ENCODE peak calls at places on chromosomes 4 and X, in eight cellular contexts. B, X, A, F, H, K, Z and R are unnamed samples.
A peak's percentile ranks its signal among the peaks of the same experiment; 100 is the strongest.

GRCh38 chr4:22474636-22475310 is 41.1 kb downstream of the ADGRA3 start:
- DNase-seq in B (no peak), X (no peak), A (no peak), F (no peak), H (no peak), K (no peak), Z (no peak), R (no peak)

GRCh38 chrX:51144828-51145442 is 187.7 kb upstream of the NUDT10 start:
- DNase-seq in B (peak; percentile 8), X (peak; percentile 37), A (peak; percentile 16), F (no peak), H (no peak), K (no peak), Z (no peak), R (no peak)

GRCh38 chr4:182175788-182176519 is 67.2 kb upstream of the TENM3 start:
- DNase-seq in B (peak; percentile 3), X (no peak), A (no peak), F (no peak), H (no peak), K (no peak), Z (no peak), R (no peak)

GRCh38 chr4:37422638-37423037 is 178.1 kb downstream of the NWD2 start:
- DNase-seq in B (no peak), X (no peak), A (no peak), F (no peak), H (no peak), K (no peak), Z (no peak), R (no peak)

GRCh38 chr4:10917475-10918103 is 233.0 kb upstream of the CLNK start:
- DNase-seq in B (no peak), X (peak; percentile 35), A (peak; percentile 82), F (no peak), H (no peak), K (no peak), Z (no peak), R (no peak)

GRCh38 chrX:53239474-53239873 is 14.5 kb upstream of the KDM5C start:
- DNase-seq in B (peak; percentile 28), X (no peak), A (no peak), F (no peak), H (no peak), K (no peak), Z (no peak), R (no peak)

GRCh38 chr4:112968456-112969159 is 80.8 kb upstream of the ANK2 start:
- DNase-seq in B (no peak), X (no peak), A (no peak), F (no peak), H (no peak), K (no peak), Z (no peak), R (no peak)

GRCh38 chr4:89164400-89164799 is 53.1 kb downstream of the TIGD2 start:
- DNase-seq in B (no peak), X (no peak), A (no peak), F (no peak), H (no peak), K (no peak), Z (no peak), R (no peak)

GRCh38 chr4:139416073-139416673 is 37.7 kb upstream of the RAB33B start:
- DNase-seq in B (no peak), X (no peak), A (peak; percentile 10), F (no peak), H (no peak), K (no peak), Z (no peak), R (no peak)

GRCh38 chr4:168811207-168811606 is 198.8 kb downstream of the CBR4 start:
- DNase-seq in B (no peak), X (no peak), A (no peak), F (no peak), H (no peak), K (no peak), Z (no peak), R (no peak)

GRCh38 chrX:129493643-129494042 is 29.6 kb downstream of the SMARCA1 start:
- DNase-seq in B (no peak), X (no peak), A (no peak), F (no peak), H (no peak), K (no peak), Z (no peak), R (no peak)

GRCh38 chr4:72302981-72303704 is 265.9 kb downstream of the ADAMTS3 start:
- DNase-seq in B (peak; percentile 3), X (peak; percentile 40), A (peak; percentile 48), F (peak; percentile 43), H (no peak), K (peak; percentile 43), Z (peak; percentile 13), R (no peak)

GRCh38 chr4:89598602-89599001 is 238.4 kb downstream of the SNCA start:
- DNase-seq in B (peak; percentile 1), X (no peak), A (no peak), F (no peak), H (no peak), K (no peak), Z (no peak), R (no peak)

GRCh38 chr4:186727977-186728519 is 4.4 kb upstream of the FAT1 start:
- DNase-seq in B (no peak), X (no peak), A (no peak), F (no peak), H (no peak), K (no peak), Z (no peak), R (no peak)

GRCh38 chr4:186727149-186727976 is 3.7 kb upstream of the FAT1 start:
- DNase-seq in B (no peak), X (no peak), A (no peak), F (no peak), H (no peak), K (no peak), Z (no peak), R (no peak)

GRCh38 chr4:186726150-186726439 is 2.4 kb upstream of the FAT1 start:
- DNase-seq in B (peak; percentile 18), X (no peak), A (no peak), F (no peak), H (no peak), K (no peak), Z (no peak), R (peak; percentile 13)

GRCh38 chr4:186725422-186726149 is 1.9 kb upstream of the FAT1 start:
- DNase-seq in B (peak; percentile 72), X (peak; percentile 48), A (peak; percentile 82), F (peak; percentile 92), H (no peak), K (peak; percentile 84), Z (peak; percentile 87), R (peak; percentile 33)

GRCh38 chr4:186726440-186727148 is 2.9 kb upstream of the FAT1 start:
- DNase-seq in B (peak; percentile 53), X (peak; percentile 30), A (peak; percentile 73), F (peak; percentile 92), H (no peak), K (peak; percentile 53), Z (peak; percentile 88), R (peak; percentile 41)
- TF ChIP-seq POLR2A in B (peak; percentile 82), X (no peak), A (peak; percentile 88), F (peak; percentile 95), H (no peak), K (peak; percentile 86), Z (peak; percentile 96), R (peak; percentile 87)

GRCh38 chrX:153599192-153600031 is 473 bp upstream of the CCNQ start:
- DNase-seq in B (peak; percentile 77), X (peak; percentile 90), A (peak; percentile 92), F (peak; percentile 89), H (no peak), K (peak; percentile 53), Z (peak; percentile 92), R (peak; percentile 92)
- TF ChIP-seq POLR2A in B (peak; percentile 52), X (no peak), A (peak; percentile 40), F (peak; percentile 17), H (no peak), K (no peak), Z (no peak), R (peak; percentile 28)

GRCh38 chr4:56683455-56683854 is 2.4 kb upstream of the HOPX start:
- DNase-seq in B (no peak), X (no peak), A (no peak), F (no peak), H (no peak), K (no peak), Z (no peak), R (no peak)

GRCh38 chr4:56680266-56680665 is 830 bp downstream of the HOPX start:
- DNase-seq in B (no peak), X (no peak), A (no peak), F (no peak), H (no peak), K (no peak), Z (no peak), R (no peak)

GRCh38 chr4:56684320-56684719 is 3.2 kb upstream of the HOPX start:
- DNase-seq in B (no peak), X (no peak), A (no peak), F (no peak), H (no peak), K (no peak), Z (no peak), R (no peak)

GRCh38 chr4:56681849-56682175 is 716 bp upstream of the HOPX start:
- DNase-seq in B (no peak), X (no peak), A (no peak), F (no peak), H (no peak), K (no peak), Z (no peak), R (no peak)

GRCh38 chr4:56681158-56681848 is at the start of gene HOPX:
- DNase-seq in B (no peak), X (peak; percentile 18), A (peak; percentile 59), F (peak; percentile 50), H (no peak), K (no peak), Z (peak; percentile 21), R (no peak)
- TF ChIP-seq POLR2A in B (no peak), X (no peak), A (no peak), F (no peak), H (no peak), K (no peak), Z (no peak), R (no peak)

DNA sequence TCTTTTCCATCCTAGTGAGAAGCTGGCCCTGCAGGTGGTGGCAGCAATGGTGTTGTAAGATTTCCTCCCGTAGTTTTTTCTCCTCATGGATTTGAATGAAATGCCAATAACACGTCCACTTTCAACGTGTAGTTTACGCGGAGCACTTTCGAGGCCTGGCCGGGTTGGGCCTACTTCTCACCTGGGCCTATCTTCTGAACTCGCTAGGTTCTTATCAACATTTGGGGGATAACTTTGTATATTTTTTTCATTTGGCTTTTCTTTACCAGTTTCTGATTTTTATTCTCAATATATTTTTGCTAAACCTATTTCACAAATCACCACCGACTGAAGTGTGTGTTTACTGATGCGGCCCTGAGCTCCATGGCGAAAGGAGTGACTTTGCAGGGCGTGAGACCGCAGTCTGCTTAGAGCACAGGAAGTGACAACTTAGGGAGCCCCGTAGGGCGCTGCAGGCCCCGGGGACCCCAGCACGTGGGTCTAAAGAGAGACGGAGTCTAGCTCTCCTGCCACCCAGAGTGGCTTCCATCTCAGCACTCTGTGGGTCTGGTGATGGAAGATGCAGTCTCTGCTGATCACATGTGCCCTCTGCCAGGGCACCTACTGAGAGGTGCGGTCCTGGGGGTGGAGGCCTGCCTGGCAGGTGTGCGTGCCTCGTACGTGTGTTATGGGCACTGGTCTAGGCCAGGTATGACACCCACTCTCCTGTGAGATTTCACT is 29.1 kb downstream of the NELFA start:
- DNase-seq in B (no peak), X (no peak), A (no peak), F (no peak), H (no peak), K (no peak), Z (no peak), R (no peak)
- TF ChIP-seq POLR2A in B (no peak), X (no peak), A (no peak), F (no peak), H (no peak), K (no peak), Z (no peak), R (no peak)